ENCODE peak calls at places on chromosomes 11 and 22, in nine cellular contexts. R, X, B, P, O, A, U, M and C are unnamed samples.
A peak's percentile ranks its signal among the peaks of the same experiment; 100 is the strongest.

GRCh38 chr11:4610258-4610935 is 2.4 kb upstream of the TRIM68 start:
- DNase-seq in M (no peak), R (no peak), P (no peak), U (no peak), O (no peak), B (no peak), X (no peak), A (peak; percentile 59), C (no peak)

GRCh38 chr11:5992604-5993251 is 5.9 kb upstream of the OR52L1 start:
- DNase-seq in B (no peak), R (no peak), X (no peak), M (no peak), P (no peak), U (no peak), O (no peak), A (peak; percentile 16), C (no peak)

GRCh38 chr11:2139691-2140337 is 625 bp upstream of the IGF2 start:
- DNase-seq in P (no peak), A (no peak), U (no peak), X (no peak), M (no peak), O (no peak), R (no peak), B (no peak), C (peak; percentile 77)

GRCh38 chr11:67167086-67167485 is 48.0 kb downstream of the KDM2A start:
- DNase-seq in O (no peak), R (no peak), P (no peak), M (no peak), X (no peak), B (no peak), U (no peak), A (no peak), C (no peak)

GRCh38 chr11:114308689-114309089 is 12.5 kb downstream of the NNMT start:
- DNase-seq in U (no peak), R (no peak), X (no peak), A (peak; percentile 89), P (no peak), M (no peak), O (no peak), B (no peak), C (no peak)

GRCh38 chr11:20021771-20022362 is 138.4 kb downstream of the DBX1 start:
- DNase-seq in P (no peak), X (no peak), R (no peak), B (no peak), M (no peak), U (no peak), A (peak; percentile 11), O (no peak), C (peak; percentile 82)

GRCh38 chr11:127063191-127063590 is 62.6 kb upstream of the KIRREL3 start:
- DNase-seq in R (no peak), A (no peak), B (no peak), U (peak; percentile 18), P (no peak), O (no peak), M (no peak), X (no peak), C (no peak)

GRCh38 chr11:11587122-11587521 is 34.7 kb downstream of the GALNT18 start:
- DNase-seq in O (no peak), B (no peak), U (no peak), M (no peak), R (no peak), A (no peak), X (no peak), P (no peak), C (no peak)

GRCh38 chr11:2518983-2519340 is 74.2 kb downstream of the KCNQ1 start:
- DNase-seq in B (no peak), A (no peak), M (peak; percentile 43), R (peak; percentile 30), U (peak; percentile 1), O (no peak), P (no peak), X (no peak), C (no peak)

GRCh38 chr22:19545935-19546207 is 21.7 kb upstream of the CLDN5 start:
- DNase-seq in U (no peak), R (no peak), O (no peak), B (no peak), A (no peak), X (no peak), P (no peak), M (no peak), C (no peak)

GRCh38 chr11:61683961-61684869 is 4.0 kb downstream of the DAGLA start:
- DNase-seq in R (no peak), O (no peak), X (no peak), P (no peak), A (peak; percentile 41), U (peak; percentile 79), M (no peak), B (no peak), C (peak; percentile 35)

GRCh38 chr11:58097437-58097836 is 27.9 kb downstream of the OR9I1 start:
- DNase-seq in R (no peak), B (no peak), U (no peak), A (no peak), M (no peak), O (no peak), X (no peak), P (no peak), C (no peak)

GRCh38 chr11:14554959-14555358 is 34.8 kb upstream of the PSMA1 start:
- DNase-seq in P (no peak), O (no peak), X (no peak), B (no peak), M (no peak), U (no peak), A (peak; percentile 97), R (no peak), C (no peak)

GRCh38 chr22:37777122-37777687 is 30.5 kb upstream of the GCAT start:
- DNase-seq in O (no peak), R (no peak), X (no peak), U (peak; percentile 89), B (peak; percentile 81), A (peak; percentile 59), P (no peak), M (peak; percentile 75), C (peak; percentile 45)

GRCh38 chr22:20965888-20966855 is 883 bp upstream of the AIFM3 start:
- DNase-seq in O (no peak), P (no peak), B (peak; percentile 83), A (no peak), R (no peak), U (no peak), X (no peak), M (no peak), C (no peak)

GRCh38 chr11:129943036-129943435 is 47.7 kb upstream of the NFRKB start:
- DNase-seq in O (no peak), B (no peak), U (no peak), A (no peak), P (no peak), X (no peak), M (no peak), R (no peak), C (no peak)

GRCh38 chr22:28143961-28144745 is 225.1 kb upstream of the PITPNB start:
- DNase-seq in O (no peak), U (no peak), X (no peak), R (no peak), M (no peak), B (no peak), P (no peak), A (no peak), C (no peak)

GRCh38 chr11:35486446-35486845 is 39.0 kb downstream of the PAMR1 start:
- DNase-seq in X (no peak), R (no peak), O (no peak), U (no peak), M (no peak), P (no peak), B (no peak), A (no peak), C (no peak)

GRCh38 chr11:121741954-121742361 is 289.2 kb upstream of the SORL1-AS1 start:
- DNase-seq in M (no peak), P (peak; percentile 75), U (no peak), O (no peak), X (no peak), A (peak; percentile 97), B (peak; percentile 27), R (no peak), C (peak; percentile 31)

GRCh38 chr11:75795276-75796090 is 19.5 kb upstream of the UVRAG start:
- DNase-seq in B (no peak), A (no peak), M (no peak), U (no peak), P (no peak), R (no peak), X (no peak), O (no peak), C (no peak)